ENCODE peak calls at places on chromosomes 13 and 19, in eight cellular contexts. One of them, this sample, is unnamed.

GRCh38 chr19:343941-344624 is 513 bp downstream of the MIER2 start:
- DNase-seq in AG08396: peak; percentile 88
- DNase-seq in mammary epithelial cell: no peak
- DNase-seq in activated naive CD4-positive, alpha-beta T cell treated with anti-CD3 and anti-CD28 coated beads for 36 hours: no peak
- DNase-seq in CD8-positive, alpha-beta T cell: peak; percentile 29
- DNase-seq in DMS79 treated with DMSO at 0.1 percent for 48 hours: no peak
- DNase-seq in stimulated activated CD8-positive, alpha-beta memory T cell treated with anti-CD3 and anti-CD28 coated beads, Interleukin-4, amount 100 ng/mL, for 1 hour: no peak
- DNase-seq in suprapubic skin: no peak
- DNase-seq in this sample: no peak

GRCh38 chr19:12720851-12721655 is 2.7 kb downstream of the TNPO2 start:
- DNase-seq in AG08396: peak; percentile 48
- DNase-seq in mammary epithelial cell: peak; percentile 21
- DNase-seq in activated naive CD4-positive, alpha-beta T cell treated with anti-CD3 and anti-CD28 coated beads for 36 hours: peak; percentile 37
- DNase-seq in CD8-positive, alpha-beta T cell: no peak
- DNase-seq in DMS79 treated with DMSO at 0.1 percent for 48 hours: no peak
- DNase-seq in stimulated activated CD8-positive, alpha-beta memory T cell treated with anti-CD3 and anti-CD28 coated beads, Interleukin-4, amount 100 ng/mL, for 1 hour: no peak
- DNase-seq in suprapubic skin: no peak
- DNase-seq in this sample: no peak

GRCh38 chr13:74158028-74158427 is 23.8 kb upstream of the KLF12 start:
- DNase-seq in AG08396: peak; percentile 11
- DNase-seq in mammary epithelial cell: no peak
- DNase-seq in activated naive CD4-positive, alpha-beta T cell treated with anti-CD3 and anti-CD28 coated beads for 36 hours: no peak
- DNase-seq in CD8-positive, alpha-beta T cell: no peak
- DNase-seq in DMS79 treated with DMSO at 0.1 percent for 48 hours: no peak
- DNase-seq in stimulated activated CD8-positive, alpha-beta memory T cell treated with anti-CD3 and anti-CD28 coated beads, Interleukin-4, amount 100 ng/mL, for 1 hour: no peak
- DNase-seq in suprapubic skin: no peak
- DNase-seq in this sample: no peak

GRCh38 chr13:30047154-30047874 is 196.9 kb upstream of the UBL3 start:
- DNase-seq in AG08396: no peak
- DNase-seq in mammary epithelial cell: no peak
- DNase-seq in activated naive CD4-positive, alpha-beta T cell treated with anti-CD3 and anti-CD28 coated beads for 36 hours: no peak
- DNase-seq in CD8-positive, alpha-beta T cell: no peak
- DNase-seq in DMS79 treated with DMSO at 0.1 percent for 48 hours: no peak
- DNase-seq in stimulated activated CD8-positive, alpha-beta memory T cell treated with anti-CD3 and anti-CD28 coated beads, Interleukin-4, amount 100 ng/mL, for 1 hour: no peak
- DNase-seq in suprapubic skin: no peak
- DNase-seq in this sample: no peak

GRCh38 chr19:49896863-49897621 is at the start of gene IL4I1:
- DNase-seq in AG08396: no peak
- DNase-seq in mammary epithelial cell: no peak
- DNase-seq in activated naive CD4-positive, alpha-beta T cell treated with anti-CD3 and anti-CD28 coated beads for 36 hours: peak; percentile 85
- DNase-seq in CD8-positive, alpha-beta T cell: peak; percentile 42
- DNase-seq in DMS79 treated with DMSO at 0.1 percent for 48 hours: no peak
- DNase-seq in stimulated activated CD8-positive, alpha-beta memory T cell treated with anti-CD3 and anti-CD28 coated beads, Interleukin-4, amount 100 ng/mL, for 1 hour: no peak
- DNase-seq in suprapubic skin: no peak
- DNase-seq in this sample: no peak

GRCh38 chr13:75779393-75779792 is 143.3 kb downstream of the LMO7 start:
- DNase-seq in AG08396: no peak
- DNase-seq in mammary epithelial cell: no peak
- DNase-seq in activated naive CD4-positive, alpha-beta T cell treated with anti-CD3 and anti-CD28 coated beads for 36 hours: no peak
- DNase-seq in CD8-positive, alpha-beta T cell: no peak
- DNase-seq in DMS79 treated with DMSO at 0.1 percent for 48 hours: no peak
- DNase-seq in stimulated activated CD8-positive, alpha-beta memory T cell treated with anti-CD3 and anti-CD28 coated beads, Interleukin-4, amount 100 ng/mL, for 1 hour: no peak
- DNase-seq in suprapubic skin: no peak
- DNase-seq in this sample: no peak

GRCh38 chr13:40619479-40619814 is 47.0 kb downstream of the FOXO1 start:
- DNase-seq in AG08396: no peak
- DNase-seq in mammary epithelial cell: no peak
- DNase-seq in activated naive CD4-positive, alpha-beta T cell treated with anti-CD3 and anti-CD28 coated beads for 36 hours: no peak
- DNase-seq in CD8-positive, alpha-beta T cell: no peak
- DNase-seq in DMS79 treated with DMSO at 0.1 percent for 48 hours: no peak
- DNase-seq in stimulated activated CD8-positive, alpha-beta memory T cell treated with anti-CD3 and anti-CD28 coated beads, Interleukin-4, amount 100 ng/mL, for 1 hour: no peak
- DNase-seq in suprapubic skin: no peak
- DNase-seq in this sample: no peak

GRCh38 chr13:63190742-63191141 is 1775.1 kb upstream of the PCDH20 start:
- DNase-seq in AG08396: no peak
- DNase-seq in mammary epithelial cell: no peak
- DNase-seq in activated naive CD4-positive, alpha-beta T cell treated with anti-CD3 and anti-CD28 coated beads for 36 hours: no peak
- DNase-seq in CD8-positive, alpha-beta T cell: no peak
- DNase-seq in DMS79 treated with DMSO at 0.1 percent for 48 hours: no peak
- DNase-seq in stimulated activated CD8-positive, alpha-beta memory T cell treated with anti-CD3 and anti-CD28 coated beads, Interleukin-4, amount 100 ng/mL, for 1 hour: no peak
- DNase-seq in suprapubic skin: no peak
- DNase-seq in this sample: no peak

GRCh38 chr13:97141564-97142005 is 80.5 kb upstream of the MBNL2 start:
- DNase-seq in AG08396: peak; percentile 83
- DNase-seq in mammary epithelial cell: peak; percentile 91
- DNase-seq in activated naive CD4-positive, alpha-beta T cell treated with anti-CD3 and anti-CD28 coated beads for 36 hours: peak; percentile 57
- DNase-seq in CD8-positive, alpha-beta T cell: no peak
- DNase-seq in DMS79 treated with DMSO at 0.1 percent for 48 hours: no peak
- DNase-seq in stimulated activated CD8-positive, alpha-beta memory T cell treated with anti-CD3 and anti-CD28 coated beads, Interleukin-4, amount 100 ng/mL, for 1 hour: no peak
- DNase-seq in suprapubic skin: no peak
- DNase-seq in this sample: peak; percentile 64

GRCh38 chr19:618247-618619 is 15.1 kb downstream of the POLRMT start:
- DNase-seq in AG08396: no peak
- DNase-seq in mammary epithelial cell: no peak
- DNase-seq in activated naive CD4-positive, alpha-beta T cell treated with anti-CD3 and anti-CD28 coated beads for 36 hours: no peak
- DNase-seq in CD8-positive, alpha-beta T cell: no peak
- DNase-seq in DMS79 treated with DMSO at 0.1 percent for 48 hours: no peak
- DNase-seq in stimulated activated CD8-positive, alpha-beta memory T cell treated with anti-CD3 and anti-CD28 coated beads, Interleukin-4, amount 100 ng/mL, for 1 hour: no peak
- DNase-seq in suprapubic skin: no peak
- DNase-seq in this sample: no peak

GRCh38 chr19:46659151-46660007 is 1.6 kb downstream of the DACT3 start:
- DNase-seq in AG08396: peak; percentile 64
- DNase-seq in mammary epithelial cell: no peak
- DNase-seq in activated naive CD4-positive, alpha-beta T cell treated with anti-CD3 and anti-CD28 coated beads for 36 hours: peak; percentile 29
- DNase-seq in CD8-positive, alpha-beta T cell: no peak
- DNase-seq in DMS79 treated with DMSO at 0.1 percent for 48 hours: no peak
- DNase-seq in stimulated activated CD8-positive, alpha-beta memory T cell treated with anti-CD3 and anti-CD28 coated beads, Interleukin-4, amount 100 ng/mL, for 1 hour: no peak
- DNase-seq in suprapubic skin: no peak
- DNase-seq in this sample: no peak

GRCh38 chr19:28294395-28294794 is 918.6 kb downstream of the UQCRFS1 start:
- DNase-seq in AG08396: no peak
- DNase-seq in mammary epithelial cell: peak; percentile 35
- DNase-seq in activated naive CD4-positive, alpha-beta T cell treated with anti-CD3 and anti-CD28 coated beads for 36 hours: no peak
- DNase-seq in CD8-positive, alpha-beta T cell: no peak
- DNase-seq in DMS79 treated with DMSO at 0.1 percent for 48 hours: no peak
- DNase-seq in stimulated activated CD8-positive, alpha-beta memory T cell treated with anti-CD3 and anti-CD28 coated beads, Interleukin-4, amount 100 ng/mL, for 1 hour: no peak
- DNase-seq in suprapubic skin: no peak
- DNase-seq in this sample: no peak

GRCh38 chr13:77521595-77522367 is 13.7 kb upstream of the SCEL start:
- DNase-seq in AG08396: no peak
- DNase-seq in mammary epithelial cell: peak; percentile 24
- DNase-seq in activated naive CD4-positive, alpha-beta T cell treated with anti-CD3 and anti-CD28 coated beads for 36 hours: no peak
- DNase-seq in CD8-positive, alpha-beta T cell: no peak
- DNase-seq in DMS79 treated with DMSO at 0.1 percent for 48 hours: no peak
- DNase-seq in stimulated activated CD8-positive, alpha-beta memory T cell treated with anti-CD3 and anti-CD28 coated beads, Interleukin-4, amount 100 ng/mL, for 1 hour: no peak
- DNase-seq in suprapubic skin: no peak
- DNase-seq in this sample: no peak

GRCh38 chr19:45768644-45769053 is 403 bp downstream of the SIX5 start:
- DNase-seq in AG08396: peak; percentile 54
- DNase-seq in mammary epithelial cell: peak; percentile 66
- DNase-seq in activated naive CD4-positive, alpha-beta T cell treated with anti-CD3 and anti-CD28 coated beads for 36 hours: peak; percentile 53
- DNase-seq in CD8-positive, alpha-beta T cell: peak; percentile 9
- DNase-seq in DMS79 treated with DMSO at 0.1 percent for 48 hours: no peak
- DNase-seq in stimulated activated CD8-positive, alpha-beta memory T cell treated with anti-CD3 and anti-CD28 coated beads, Interleukin-4, amount 100 ng/mL, for 1 hour: no peak
- DNase-seq in suprapubic skin: peak; percentile 81
- DNase-seq in this sample: no peak

GRCh38 chr19:53966931-53967330 is 4.2 kb downstream of the CACNG8 start:
- DNase-seq in AG08396: no peak
- DNase-seq in mammary epithelial cell: no peak
- DNase-seq in activated naive CD4-positive, alpha-beta T cell treated with anti-CD3 and anti-CD28 coated beads for 36 hours: no peak
- DNase-seq in CD8-positive, alpha-beta T cell: no peak
- DNase-seq in DMS79 treated with DMSO at 0.1 percent for 48 hours: no peak
- DNase-seq in stimulated activated CD8-positive, alpha-beta memory T cell treated with anti-CD3 and anti-CD28 coated beads, Interleukin-4, amount 100 ng/mL, for 1 hour: no peak
- DNase-seq in suprapubic skin: no peak
- DNase-seq in this sample: no peak

GRCh38 chr19:7242601-7243258 is 51.5 kb downstream of the INSR start:
- DNase-seq in AG08396: peak; percentile 77
- DNase-seq in mammary epithelial cell: peak; percentile 76
- DNase-seq in activated naive CD4-positive, alpha-beta T cell treated with anti-CD3 and anti-CD28 coated beads for 36 hours: no peak
- DNase-seq in CD8-positive, alpha-beta T cell: no peak
- DNase-seq in DMS79 treated with DMSO at 0.1 percent for 48 hours: no peak
- DNase-seq in stimulated activated CD8-positive, alpha-beta memory T cell treated with anti-CD3 and anti-CD28 coated beads, Interleukin-4, amount 100 ng/mL, for 1 hour: no peak
- DNase-seq in suprapubic skin: no peak
- DNase-seq in this sample: peak; percentile 22

GRCh38 chr13:46126074-46126473 is 21.2 kb upstream of the CPB2 start:
- DNase-seq in AG08396: no peak
- DNase-seq in mammary epithelial cell: no peak
- DNase-seq in activated naive CD4-positive, alpha-beta T cell treated with anti-CD3 and anti-CD28 coated beads for 36 hours: no peak
- DNase-seq in CD8-positive, alpha-beta T cell: no peak
- DNase-seq in DMS79 treated with DMSO at 0.1 percent for 48 hours: no peak
- DNase-seq in stimulated activated CD8-positive, alpha-beta memory T cell treated with anti-CD3 and anti-CD28 coated beads, Interleukin-4, amount 100 ng/mL, for 1 hour: no peak
- DNase-seq in suprapubic skin: no peak
- DNase-seq in this sample: no peak

GRCh38 chr13:46372071-46372470 is 15.0 kb downstream of the RUBCNL start:
- DNase-seq in AG08396: no peak
- DNase-seq in mammary epithelial cell: no peak
- DNase-seq in activated naive CD4-positive, alpha-beta T cell treated with anti-CD3 and anti-CD28 coated beads for 36 hours: no peak
- DNase-seq in CD8-positive, alpha-beta T cell: no peak
- DNase-seq in DMS79 treated with DMSO at 0.1 percent for 48 hours: no peak
- DNase-seq in stimulated activated CD8-positive, alpha-beta memory T cell treated with anti-CD3 and anti-CD28 coated beads, Interleukin-4, amount 100 ng/mL, for 1 hour: no peak
- DNase-seq in suprapubic skin: no peak
- DNase-seq in this sample: no peak

GRCh38 chr19:28130066-28130511 is 1082.9 kb downstream of the UQCRFS1 start:
- DNase-seq in AG08396: no peak
- DNase-seq in mammary epithelial cell: no peak
- DNase-seq in activated naive CD4-positive, alpha-beta T cell treated with anti-CD3 and anti-CD28 coated beads for 36 hours: no peak
- DNase-seq in CD8-positive, alpha-beta T cell: no peak
- DNase-seq in DMS79 treated with DMSO at 0.1 percent for 48 hours: no peak
- DNase-seq in stimulated activated CD8-positive, alpha-beta memory T cell treated with anti-CD3 and anti-CD28 coated beads, Interleukin-4, amount 100 ng/mL, for 1 hour: no peak
- DNase-seq in suprapubic skin: no peak
- DNase-seq in this sample: no peak

GRCh38 chr13:43561081-43561480 is 225.7 kb downstream of the ENOX1 start:
- DNase-seq in AG08396: no peak
- DNase-seq in mammary epithelial cell: no peak
- DNase-seq in activated naive CD4-positive, alpha-beta T cell treated with anti-CD3 and anti-CD28 coated beads for 36 hours: no peak
- DNase-seq in CD8-positive, alpha-beta T cell: no peak
- DNase-seq in DMS79 treated with DMSO at 0.1 percent for 48 hours: no peak
- DNase-seq in stimulated activated CD8-positive, alpha-beta memory T cell treated with anti-CD3 and anti-CD28 coated beads, Interleukin-4, amount 100 ng/mL, for 1 hour: no peak
- DNase-seq in suprapubic skin: no peak
- DNase-seq in this sample: no peak

GRCh38 chr19:43634516-43634876 is 5.2 kb downstream of the CADM4 start:
- DNase-seq in AG08396: no peak
- DNase-seq in mammary epithelial cell: no peak
- DNase-seq in activated naive CD4-positive, alpha-beta T cell treated with anti-CD3 and anti-CD28 coated beads for 36 hours: no peak
- DNase-seq in CD8-positive, alpha-beta T cell: no peak
- DNase-seq in DMS79 treated with DMSO at 0.1 percent for 48 hours: no peak
- DNase-seq in stimulated activated CD8-positive, alpha-beta memory T cell treated with anti-CD3 and anti-CD28 coated beads, Interleukin-4, amount 100 ng/mL, for 1 hour: no peak
- DNase-seq in suprapubic skin: no peak
- DNase-seq in this sample: no peak

GRCh38 chr13:99322297-99323103 is 15.3 kb upstream of the GPR183 start:
- DNase-seq in AG08396: peak; percentile 64
- DNase-seq in mammary epithelial cell: peak; percentile 68
- DNase-seq in activated naive CD4-positive, alpha-beta T cell treated with anti-CD3 and anti-CD28 coated beads for 36 hours: peak; percentile 63
- DNase-seq in CD8-positive, alpha-beta T cell: no peak
- DNase-seq in DMS79 treated with DMSO at 0.1 percent for 48 hours: no peak
- DNase-seq in stimulated activated CD8-positive, alpha-beta memory T cell treated with anti-CD3 and anti-CD28 coated beads, Interleukin-4, amount 100 ng/mL, for 1 hour: no peak
- DNase-seq in suprapubic skin: no peak
- DNase-seq in this sample: peak; percentile 51

GRCh38 chr13:52738719-52739467 is 727 bp downstream of the CNMD start:
- DNase-seq in AG08396: no peak
- DNase-seq in mammary epithelial cell: no peak
- DNase-seq in activated naive CD4-positive, alpha-beta T cell treated with anti-CD3 and anti-CD28 coated beads for 36 hours: no peak
- DNase-seq in CD8-positive, alpha-beta T cell: peak; percentile 5
- DNase-seq in DMS79 treated with DMSO at 0.1 percent for 48 hours: no peak
- DNase-seq in stimulated activated CD8-positive, alpha-beta memory T cell treated with anti-CD3 and anti-CD28 coated beads, Interleukin-4, amount 100 ng/mL, for 1 hour: no peak
- DNase-seq in suprapubic skin: no peak
- DNase-seq in this sample: no peak

GRCh38 chr13:22828081-22828480 is 352.7 kb upstream of the SGCG start:
- DNase-seq in AG08396: no peak
- DNase-seq in mammary epithelial cell: no peak
- DNase-seq in activated naive CD4-positive, alpha-beta T cell treated with anti-CD3 and anti-CD28 coated beads for 36 hours: no peak
- DNase-seq in CD8-positive, alpha-beta T cell: no peak
- DNase-seq in DMS79 treated with DMSO at 0.1 percent for 48 hours: no peak
- DNase-seq in stimulated activated CD8-positive, alpha-beta memory T cell treated with anti-CD3 and anti-CD28 coated beads, Interleukin-4, amount 100 ng/mL, for 1 hour: no peak
- DNase-seq in suprapubic skin: no peak
- DNase-seq in this sample: no peak

This sample was measured in fibroblast of the conjunctiva.